ENCODE peak calls at places on chromosomes 1 and 21, in four cellular contexts. Y is OCI-LY7, X is hepatocyte, J is GM23248. D is an unnamed sample.

GRCh38 chr1:41313661-41314131 is 47.5 kb upstream of the FOXO6 start:
- DNase-seq in X (no peak), J (peak; percentile 68), Y (peak; percentile 38), D (peak; percentile 31)

GRCh38 chr1:244052011-244052727 is 1.1 kb downstream of the ZBTB18 start:
- DNase-seq in Y (no peak), X (no peak), J (no peak), D (no peak)

GRCh38 chr1:205582046-205582445 is 49.8 kb downstream of the ELK4 start:
- DNase-seq in J (no peak), Y (no peak), X (no peak), D (no peak)

GRCh38 chr1:167517535-167518330 is 596 bp downstream of the CD247 start:
- DNase-seq in X (no peak), J (peak; percentile 30), Y (no peak), D (peak; percentile 34)

GRCh38 chr1:178501705-178502329 is 5.1 kb upstream of the CLEC20A start:
- DNase-seq in J (peak; percentile 71), Y (peak; percentile 74), X (peak; percentile 85), D (peak; percentile 71)

GRCh38 chr1:184056921-184057496 is 5.5 kb downstream of the TSEN15 start:
- DNase-seq in J (peak; percentile 82), Y (no peak), X (no peak), D (peak; percentile 52)

GRCh38 chr1:147600119-147601111 is 59.1 kb downstream of the BCL9 start:
- DNase-seq in Y (peak; percentile 15), X (peak; percentile 57), J (peak; percentile 71), D (peak; percentile 64)

GRCh38 chr1:3684031-3684430 is 31.7 kb downstream of the TP73 start:
- DNase-seq in X (peak; percentile 75), Y (no peak), J (peak; percentile 61), D (no peak)

GRCh38 chr1:71311396-71311795 is 230.6 kb upstream of the ZRANB2 start:
- DNase-seq in X (no peak), Y (no peak), J (peak; percentile 63), D (no peak)

GRCh38 chr1:31714442-31715096 is 10.8 kb upstream of the COL16A1 start:
- DNase-seq in X (peak; percentile 89), Y (peak; percentile 63), J (peak; percentile 86), D (peak; percentile 57)

GRCh38 chr1:76133977-76134376 is 59.4 kb downstream of the ST6GALNAC3 start:
- DNase-seq in X (no peak), J (no peak), Y (no peak), D (no peak)

GRCh38 chr21:35814858-35815619 is 245.3 kb downstream of the SETD4 start:
- DNase-seq in Y (no peak), X (no peak), J (no peak), D (peak; percentile 25)

GRCh38 chr1:214670098-214670497 is 67.1 kb downstream of the CENPF start:
- DNase-seq in X (peak; percentile 67), Y (no peak), J (peak; percentile 6), D (no peak)

GRCh38 chr1:160789702-160790611 is 6.0 kb upstream of the LY9 start:
- DNase-seq in X (no peak), J (no peak), Y (peak; percentile 86), D (no peak)

GRCh38 chr1:29642519-29642918 is 406.2 kb downstream of the PTPRU start:
- DNase-seq in Y (no peak), J (no peak), X (no peak), D (no peak)

GRCh38 chr1:40638097-40639036 is 27.1 kb downstream of the RIMS3 start:
- DNase-seq in X (no peak), Y (no peak), J (peak; percentile 16), D (no peak)

GRCh38 chr1:207868769-207869721 is 41.9 kb downstream of the CD34 start:
- DNase-seq in Y (peak; percentile 84), J (peak; percentile 88), X (peak; percentile 90), D (peak; percentile 91)

GRCh38 chr1:941027-941587 is 17.4 kb downstream of the SAMD11 start:
- DNase-seq in J (peak; percentile 27), Y (no peak), X (no peak), D (no peak)

GRCh38 chr1:32989160-32989894 is 24.7 kb upstream of the RNF19B start:
- DNase-seq in Y (no peak), J (peak; percentile 97), X (no peak), D (peak; percentile 86)

GRCh38 chr1:67578397-67579020 is 106.5 kb upstream of the GADD45A start:
- DNase-seq in Y (no peak), X (peak; percentile 44), J (no peak), D (no peak)

GRCh38 chr1:193325042-193325441 is 138.6 kb upstream of the B3GALT2 start:
- DNase-seq in J (no peak), X (no peak), Y (no peak), D (no peak)

GRCh38 chr1:180633092-180634045 is 1.5 kb downstream of the XPR1 start:
- DNase-seq in Y (peak; percentile 3), J (peak; percentile 60), X (no peak), D (peak; percentile 11)

GRCh38 chr21:35850029-35850428 is 210.3 kb downstream of the SETD4 start:
- DNase-seq in Y (no peak), J (peak; percentile 88), X (no peak), D (no peak)

GRCh38 chr1:36342426-36343185 is 19.2 kb upstream of the EVA1B start:
- DNase-seq in Y (peak; percentile 55), X (peak; percentile 52), J (peak; percentile 87), D (peak; percentile 87)

GRCh38 chr1:164602142-164602429 is 43.1 kb downstream of the PBX1 start:
- DNase-seq in J (peak; percentile 24), X (peak; percentile 78), Y (no peak), D (peak; percentile 94)

GRCh38 chr21:16372546-16372945 is 642.8 kb downstream of the USP25 start:
- DNase-seq in Y (no peak), J (no peak), X (no peak), D (no peak)

GRCh38 chr1:102241431-102242338 is 245.0 kb upstream of the OLFM3 start:
- DNase-seq in X (no peak), Y (no peak), J (no peak), D (no peak)

GRCh38 chr1:65209005-65209885 is 61.2 kb downstream of the AK4 start:
- DNase-seq in J (peak; percentile 58), X (peak; percentile 55), Y (peak; percentile 36), D (peak; percentile 70)

GRCh38 chr1:72221811-72222210 is 60.5 kb downstream of the NEGR1 start:
- DNase-seq in J (no peak), X (no peak), Y (no peak), D (no peak)

GRCh38 chr1:92038695-92039346 is 9.0 kb downstream of the EPHX4 start:
- DNase-seq in X (peak; percentile 48), J (no peak), Y (no peak), D (no peak)

GRCh38 chr1:228792601-228793000 is 57.3 kb downstream of the RHOU start:
- DNase-seq in J (no peak), X (no peak), Y (no peak), D (no peak)
- H3K4me3 ChIP-seq in J (no peak overlapping the region), X (no peak overlapping the region), Y (no peak overlapping the region), D (no peak overlapping the region)

GRCh38 chr1:6170742-6171201 is 9.3 kb downstream of the CHD5 start:
- DNase-seq in Y (no peak), X (no peak), J (peak; percentile 27), D (no peak)
- TF ChIP-seq EZH2phosphoT487 in Y (no peak), X (no peak), J (no peak), D (no peak)

GRCh38 chr1:201883266-201883665 is 5.4 kb upstream of the SHISA4 start:
- DNase-seq in J (no peak), Y (no peak), X (no peak), D (no peak)
- H3K4me3 ChIP-seq in J (no peak overlapping the region), Y (no peak overlapping the region), X (no peak overlapping the region), D (no peak overlapping the region)

DNA sequence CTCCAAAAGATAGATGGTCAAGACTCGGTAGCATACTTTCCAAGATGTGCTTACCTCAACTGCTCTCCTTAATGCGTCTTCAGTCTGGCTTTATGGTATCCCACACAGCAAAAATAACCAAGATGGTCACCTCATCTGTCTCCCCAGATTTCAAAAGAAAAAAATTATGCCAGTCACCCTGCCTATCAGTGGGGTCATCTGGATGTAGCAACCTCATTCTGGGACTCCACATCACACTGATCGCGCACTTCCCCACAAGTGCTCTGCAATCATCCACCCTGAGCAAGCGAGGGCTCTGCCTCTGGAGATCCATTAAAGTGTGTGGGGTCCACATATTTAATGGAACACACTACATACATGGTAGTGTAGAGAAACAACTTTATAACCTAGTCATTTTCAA is 42.5 kb downstream of the ACBD3 start:
- DNase-seq in J (no peak), Y (no peak), X (no peak), D (no peak)
- TF ChIP-seq EZH2phosphoT487 in J (no peak), Y (no peak), X (no peak), D (no peak)

GRCh38 chr1:50978852-50979781 is 9.1 kb downstream of the CDKN2C start:
- DNase-seq in J (no peak), X (no peak), Y (peak; percentile 61), D (peak; percentile 63)
- H3K4me3 ChIP-seq in J (peak overlapping the region; percentile 82), X (no peak overlapping the region), Y (peak overlapping the region; percentile 91), D (peak overlapping the region; percentile 85)